ENCODE peak calls at places on chromosome 12, in four cellular contexts. P is endothelial cell of umbilical vein, N is uterus, M is PC-3. A is an unnamed sample. For H3K9me3, the result is how much of the 10 kb centered on the place peaks cover.

GRCh38 chr12:123815968-123816367 is 53.9 kb downstream of the DNAH10 start:
- DNase-seq in P (no peak), N (no peak), M (no peak), A (no peak)

GRCh38 chr12:89948266-89949175 is 239.9 kb upstream of the ATP2B1 start:
- DNase-seq in P (peak), N (no peak), M (no peak), A (no peak)

GRCh38 chr12:8697120-8697475 is 693 bp upstream of the RIMKLB start:
- DNase-seq in P (peak), N (peak), M (no peak), A (no peak)

GRCh38 chr12:45762185-45763110 is 32.9 kb downstream of the ARID2 start:
- DNase-seq in P (peak), N (no peak), M (peak), A (no peak)

GRCh38 chr12:46439793-46440511 is 67.4 kb upstream of the SLC38A2 start:
- DNase-seq in P (no peak), N (no peak), M (peak), A (no peak)

GRCh38 chr12:49662998-49663843 is 39.9 kb downstream of the PRPF40B start:
- DNase-seq in P (peak), N (peak), M (peak), A (peak)

GRCh38 chr12:4797096-4797495 is 76.9 kb downstream of the GALNT8 start:
- DNase-seq in P (no peak), N (no peak), M (no peak), A (no peak)

GRCh38 chr12:75560167-75560566 is 48.8 kb upstream of the KRR1 start:
- DNase-seq in P (peak), N (no peak), M (peak), A (no peak)

GRCh38 chr12:40668095-40668494 is 24.1 kb upstream of the CNTN1 start:
- DNase-seq in P (no peak), N (no peak), M (no peak), A (no peak)

GRCh38 chr12:86186449-86186848 is 69.7 kb downstream of the MGAT4C start:
- DNase-seq in P (no peak), N (no peak), M (peak), A (no peak)

GRCh38 chr12:121822393-121823100 is 18.7 kb downstream of the SETD1B start:
- DNase-seq in P (no peak), N (no peak), M (no peak), A (no peak)

GRCh38 chr12:23686095-23686494 is 263.4 kb downstream of the SOX5 start:
- DNase-seq in P (peak), N (no peak), M (no peak), A (no peak)

GRCh38 chr12:87704374-87704773 is 324.8 kb downstream of the C12orf50 start:
- DNase-seq in P (no peak), N (no peak), M (peak), A (no peak)

GRCh38 chr12:14396071-14396470 is 30.6 kb downstream of the ATF7IP start:
- DNase-seq in P (no peak), N (no peak), M (no peak), A (no peak)

GRCh38 chr12:51687142-51687935 is 96.3 kb downstream of the SCN8A start:
- DNase-seq in P (peak), N (no peak), M (peak), A (no peak)

GRCh38 chr12:51678086-51678724 is 87.2 kb downstream of the SCN8A start:
- DNase-seq in P (peak), N (no peak), M (peak), A (no peak)

GRCh38 chr12:51686727-51687126 is 95.7 kb downstream of the SCN8A start:
- DNase-seq in P (peak), N (no peak), M (peak), A (no peak)

GRCh38 chr12:51683763-51684357 is 92.8 kb downstream of the SCN8A start:
- DNase-seq in P (peak), N (no peak), M (peak), A (no peak)
- H3K9me3 ChIP-seq in P (under half), N (under half), M (under half), A (under half)

DNA sequence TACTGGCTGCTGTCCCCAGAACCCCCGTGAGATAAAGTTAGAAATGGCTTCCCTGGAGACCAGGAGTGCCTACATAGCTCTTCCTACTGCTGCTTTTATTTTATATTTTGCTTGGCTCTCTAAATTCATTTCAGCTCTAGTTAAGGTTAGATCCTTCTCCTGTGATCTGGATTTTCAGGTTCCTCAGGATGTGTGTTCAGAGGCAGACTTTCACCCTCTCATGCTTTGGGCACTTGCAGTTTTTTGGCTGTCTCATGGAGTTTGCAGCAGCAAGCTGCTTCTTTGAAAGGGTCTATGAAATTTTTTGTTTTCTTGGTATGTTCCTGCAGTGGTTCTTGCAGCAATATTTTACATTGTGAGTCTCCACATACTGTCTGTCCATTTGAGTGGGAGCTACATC is 93.3 kb downstream of the ATP23 start:
- DNase-seq in P (no peak), N (no peak), M (peak), A (no peak)
- H3K9me3 ChIP-seq in P (under half), N (under half), M (under half), A (under half)

GRCh38 chr12:34357791-34358190 is 335.5 kb downstream of the ALG10 start:
- DNase-seq in P (no peak), N (no peak), M (no peak), A (no peak)

GRCh38 chr12:34354239-34355200 is 332.2 kb downstream of the ALG10 start:
- DNase-seq in P (no peak), N (no peak), M (no peak), A (no peak)

GRCh38 chr12:34352098-34352497 is 329.8 kb downstream of the ALG10 start:
- DNase-seq in P (no peak), N (no peak), M (no peak), A (no peak)

GRCh38 chr12:34358198-34358597 is 335.9 kb downstream of the ALG10 start:
- DNase-seq in P (no peak), N (no peak), M (no peak), A (no peak)

DNA sequence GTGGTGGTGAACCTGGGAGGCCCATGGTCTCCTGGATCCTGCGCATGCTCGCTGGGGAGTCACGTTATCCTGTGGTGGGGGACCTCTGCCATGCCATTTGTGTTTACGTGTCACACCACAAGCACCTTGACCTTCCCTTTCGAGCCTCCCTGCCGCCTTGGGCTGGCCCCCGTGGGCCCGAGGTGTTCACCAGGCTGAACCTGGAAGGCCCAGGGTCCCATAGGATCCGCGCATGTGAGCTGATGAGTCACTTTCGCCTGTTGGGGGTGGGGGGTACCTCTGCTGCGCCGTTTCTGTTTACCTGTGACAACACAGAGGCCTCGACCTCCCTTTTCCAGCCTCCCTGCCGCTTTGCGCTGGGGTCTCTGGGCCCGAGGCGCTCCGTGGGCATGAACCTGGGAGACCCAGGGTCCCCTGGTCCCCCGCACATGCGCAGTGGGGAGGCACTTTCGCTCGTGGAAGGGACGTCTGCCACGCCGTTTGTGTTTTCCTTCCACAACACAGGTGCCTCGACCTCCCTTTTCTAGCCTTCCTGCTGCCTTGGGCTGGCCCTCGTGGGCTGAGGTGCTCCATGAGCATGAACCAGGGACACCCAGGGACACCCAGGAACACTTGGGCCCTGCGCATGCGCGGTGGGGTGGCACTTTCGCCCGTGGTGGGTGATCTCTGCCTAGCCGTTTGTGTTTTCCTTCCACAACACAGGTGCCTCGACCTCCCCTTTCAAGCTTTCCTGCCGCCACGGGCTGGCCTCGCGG is 334.1 kb downstream of the ALG10 start:
- DNase-seq in P (no peak), N (no peak), M (peak), A (no peak)
- H3K9me3 ChIP-seq in P (under half), N (under half), M (under half), A (under half)

GRCh38 chr12:126268222-126268621 is 1203.0 kb downstream of the AACS start:
- DNase-seq in P (no peak), N (no peak), M (no peak), A (no peak)
- H3K9me3 ChIP-seq in P (under half), N (under half), M (under half), A (under half)

GRCh38 chr12:103639983-103640382 is 52.9 kb downstream of the STAB2 start:
- DNase-seq in P (no peak), N (no peak), M (no peak), A (no peak)
- H3K9me3 ChIP-seq in P (under half), N (under half), M (under half), A (under half)

GRCh38 chr12:127245009-127245408 is 1022.0 kb upstream of the TMEM132C start:
- DNase-seq in P (no peak), N (no peak), M (peak), A (no peak)
- H3K9me3 ChIP-seq in P (under half), N (under half), M (under half), A (under half)

GRCh38 chr12:129934977-129935376 is 31.2 kb upstream of the TMEM132D start:
- DNase-seq in P (no peak), N (no peak), M (no peak), A (no peak)
- H3K9me3 ChIP-seq in P (under half), N (under half), M (under half), A (under half)

DNA sequence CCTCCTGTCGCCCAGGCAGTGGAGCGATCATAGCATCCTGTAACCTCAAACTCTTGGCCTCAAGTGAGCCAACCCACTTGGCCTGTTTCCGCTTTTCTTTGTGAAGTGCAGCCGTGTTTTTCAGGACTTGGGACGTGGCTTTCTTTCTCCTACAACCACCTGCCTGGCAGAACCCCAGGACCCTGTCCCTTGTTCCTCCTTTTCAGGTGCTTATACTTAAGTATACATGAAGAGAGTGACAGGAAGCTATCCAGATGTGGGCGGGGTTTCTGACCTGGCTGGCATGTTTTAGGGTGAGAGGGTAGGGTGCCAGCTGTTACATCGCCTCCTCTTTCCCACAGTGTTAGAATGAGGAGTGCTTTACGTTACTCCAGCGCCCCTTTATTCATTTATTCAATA is 684 bp downstream of the ZNF140 start:
- DNase-seq in P (no peak), N (peak), M (no peak), A (no peak)
- H3K9me3 ChIP-seq in P (under half), N (half or more), M (under half), A (under half)

GRCh38 chr12:103778781-103779180 is 62.3 kb downstream of the NT5DC3 start:
- DNase-seq in P (no peak), N (no peak), M (no peak), A (no peak)
- H3K9me3 ChIP-seq in P (under half), N (under half), M (under half), A (under half)

GRCh38 chr12:133124674-133125073 is 5.4 kb downstream of the ZNF891 start:
- DNase-seq in P (no peak), N (no peak), M (no peak), A (no peak)
- H3K9me3 ChIP-seq in P (under half), N (half or more), M (half or more), A (half or more)

A was measured in T-helper 17 cell.